ENCODE peak calls at places on chromosomes 16 and 17, in four cellular contexts. J is heart left ventricle, V is ovary, T is endothelial cell of umbilical vein. E is an unnamed sample.

GRCh38 chr16:49763826-49764225 is 92.1 kb downstream of the ZNF423 start:
- DNase-seq in T (peak), V (no peak), J (no peak), E (no peak)

GRCh38 chr17:5468075-5468473 is 708 bp downstream of the DHX33 start:
- DNase-seq in T (no peak), J (no peak), V (no peak), E (no peak)

GRCh38 chr17:57724038-57724728 is 20.9 kb downstream of the CCDC182 start:
- DNase-seq in V (no peak), T (no peak), J (no peak), E (no peak)

GRCh38 chr16:49283376-49284049 is 1.9 kb upstream of the CBLN1 start:
- DNase-seq in T (no peak), J (no peak), V (no peak), E (no peak)

GRCh38 chr16:26983426-26983825 is 83.3 kb upstream of the C16orf82 start:
- DNase-seq in V (no peak), T (no peak), J (no peak), E (no peak)

GRCh38 chr17:68255731-68256538 is 8.1 kb downstream of the AMZ2 start:
- DNase-seq in T (no peak), J (no peak), V (no peak), E (no peak)

GRCh38 chr17:50807675-50808074 is 27.7 kb upstream of the WFIKKN2 start:
- DNase-seq in J (no peak), V (no peak), T (no peak), E (no peak)

GRCh38 chr17:83046759-83047478 is 32.5 kb upstream of the METRNL start:
- DNase-seq in J (no peak), T (no peak), V (no peak), E (no peak)

GRCh38 chr16:20884240-20884556 is 16.0 kb downstream of the DCUN1D3 start:
- DNase-seq in J (no peak), V (no peak), T (no peak), E (no peak)

GRCh38 chr17:61338000-61338864 is 61.4 kb upstream of the TBX2 start:
- DNase-seq in V (no peak), T (no peak), J (no peak), E (no peak)

GRCh38 chr16:21101631-21102420 is 48.8 kb downstream of the DNAH3 start:
- DNase-seq in V (no peak), T (no peak), J (no peak), E (peak)

GRCh38 chr17:74759941-74760340 is 11.5 kb downstream of the NHERF1 start:
- DNase-seq in J (no peak), V (no peak), T (no peak), E (no peak)

GRCh38 chr17:79053251-79053925 is 21.2 kb upstream of the ENGASE start:
- DNase-seq in T (no peak), J (no peak), V (no peak), E (no peak)

GRCh38 chr17:72970794-72971512 is 121.5 kb downstream of the SLC39A11 start:
- DNase-seq in J (no peak), T (no peak), V (no peak), E (no peak)

GRCh38 chr17:3968886-3969524 is 4.8 kb upstream of the ATP2A3 start:
- DNase-seq in T (no peak), V (no peak), J (no peak), E (no peak)

GRCh38 chr17:37233001-37233400 is 142.8 kb upstream of the C17orf78 start:
- DNase-seq in J (no peak), T (no peak), V (no peak), E (no peak)

GRCh38 chr16:80681436-80681835 is 123.0 kb downstream of the CDYL2 start:
- DNase-seq in V (no peak), T (no peak), J (no peak), E (no peak)

GRCh38 chr16:84815446-84815845 is 4.3 kb upstream of the CRISPLD2 start:
- DNase-seq in V (peak), J (no peak), T (no peak), E (no peak)

GRCh38 chr16:75789237-75789636 is 62.9 kb upstream of the CPHXL start:
- DNase-seq in T (peak), V (no peak), J (no peak), E (no peak)

GRCh38 chr17:61285483-61286320 is 113.9 kb upstream of the TBX2 start:
- DNase-seq in J (peak), V (no peak), T (no peak), E (no peak)

GRCh38 chr17:49508061-49508865 is 13.2 kb downstream of the NGFR start:
- DNase-seq in V (no peak), J (no peak), T (no peak), E (no peak)

GRCh38 chr17:10198509-10199249 is at the start of gene GAS7:
- DNase-seq in J (peak), T (no peak), V (peak), E (peak)

GRCh38 chr17:48998557-48999440 is 1.6 kb downstream of the IGF2BP1 start:
- DNase-seq in T (peak), V (no peak), J (no peak), E (no peak)

GRCh38 chr17:8994319-8994718 is 27.0 kb upstream of the NTN1 start:
- DNase-seq in V (peak), T (peak), J (peak), E (peak)

GRCh38 chr16:13935408-13935807 is 15.5 kb downstream of the ERCC4 start:
- DNase-seq in T (no peak), J (no peak), V (no peak), E (no peak)

GRCh38 chr17:75241996-75242460 is 19.4 kb downstream of the GGA3 start:
- DNase-seq in J (no peak), V (no peak), T (no peak), E (no peak)

GRCh38 chr17:20010886-20011402 is 1.8 kb downstream of the SPECC1 start:
- DNase-seq in V (no peak), J (no peak), T (no peak), E (no peak)

GRCh38 chr17:2198917-2199316 is 104.7 kb downstream of the SMG6 start:
- DNase-seq in J (no peak), V (no peak), T (no peak), E (no peak)

GRCh38 chr17:62628845-62629555 is 1.5 kb downstream of the MRC2 start:
- DNase-seq in V (peak), T (no peak), J (no peak), E (no peak)

GRCh38 chr16:48272837-48273421 is 25.6 kb upstream of the ABCC11 start:
- DNase-seq in J (peak), V (peak), T (peak), E (no peak)

GRCh38 chr17:12812877-12813276 is 23.6 kb downstream of the ARHGAP44 start:
- DNase-seq in V (no peak), T (no peak), J (no peak), E (no peak)

DNA sequence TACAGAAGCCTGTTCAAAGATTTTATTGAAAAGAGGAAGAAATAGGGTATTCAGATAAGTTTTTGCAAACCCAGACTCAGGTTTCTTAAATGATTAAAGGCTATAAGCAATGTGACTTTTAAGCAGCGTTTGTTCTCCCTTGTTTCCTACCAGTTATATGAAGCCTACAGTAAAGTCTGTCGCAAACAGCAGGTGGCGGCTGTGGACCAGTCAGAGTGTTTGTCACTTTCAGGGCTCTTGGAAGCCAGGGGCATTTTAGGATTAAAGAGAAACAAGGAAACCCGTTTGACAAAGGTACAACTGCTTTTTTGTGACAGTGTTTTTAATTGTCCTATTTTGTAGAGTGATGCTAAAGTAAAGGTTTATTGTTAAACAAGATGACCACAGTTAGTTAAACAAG is 7.7 kb upstream of the RARA start:
- DNase-seq in V (no peak), T (no peak), J (no peak), E (no peak)
- TF ChIP-seq CTCF in V (no peak), T (peak), J (peak), E (no peak)

DNA sequence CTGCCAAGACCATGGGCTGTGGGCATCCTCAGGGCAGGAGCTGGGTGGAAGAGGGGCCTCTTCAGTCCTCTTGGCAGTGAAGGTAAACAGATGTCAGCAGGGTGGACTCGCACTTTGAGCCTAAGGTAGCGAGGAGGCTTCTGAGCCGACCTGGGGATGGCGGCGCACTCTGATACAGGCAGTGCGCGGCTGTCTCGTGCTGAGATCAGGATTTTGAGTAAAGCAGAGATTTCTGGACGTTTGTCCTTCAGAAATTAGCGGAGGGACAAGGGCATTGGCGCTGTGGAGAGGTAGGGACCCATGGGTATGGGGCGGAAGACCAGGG is 6.8 kb downstream of the RAB40C start:
- DNase-seq in T (no peak), V (no peak), J (no peak), E (no peak)
- TF ChIP-seq POLR2A in T (no peak), V (no peak), J (no peak), E (no peak)

GRCh38 chr16:67339453-67339852 is 12.8 kb downstream of the LRRC36 start:
- DNase-seq in J (no peak), V (no peak), T (peak), E (no peak)
- TF ChIP-seq CTCF in J (no peak), V (no peak), T (no peak), E (no peak)

GRCh38 chr16:79134300-79134699 is 466.2 kb downstream of the MAF start:
- DNase-seq in V (no peak), T (no peak), J (no peak), E (no peak)

GRCh38 chr16:79137528-79137927 is 463.0 kb downstream of the MAF start:
- DNase-seq in V (no peak), T (no peak), J (no peak), E (no peak)

GRCh38 chr16:79143026-79143425 is 457.5 kb downstream of the MAF start:
- DNase-seq in J (no peak), V (no peak), T (no peak), E (no peak)

GRCh38 chr16:79139799-79140198 is 460.7 kb downstream of the MAF start:
- DNase-seq in T (no peak), V (no peak), J (no peak), E (no peak)
- TF ChIP-seq POLR2A in T (no peak), V (no peak), J (no peak), E (no peak)

DNA sequence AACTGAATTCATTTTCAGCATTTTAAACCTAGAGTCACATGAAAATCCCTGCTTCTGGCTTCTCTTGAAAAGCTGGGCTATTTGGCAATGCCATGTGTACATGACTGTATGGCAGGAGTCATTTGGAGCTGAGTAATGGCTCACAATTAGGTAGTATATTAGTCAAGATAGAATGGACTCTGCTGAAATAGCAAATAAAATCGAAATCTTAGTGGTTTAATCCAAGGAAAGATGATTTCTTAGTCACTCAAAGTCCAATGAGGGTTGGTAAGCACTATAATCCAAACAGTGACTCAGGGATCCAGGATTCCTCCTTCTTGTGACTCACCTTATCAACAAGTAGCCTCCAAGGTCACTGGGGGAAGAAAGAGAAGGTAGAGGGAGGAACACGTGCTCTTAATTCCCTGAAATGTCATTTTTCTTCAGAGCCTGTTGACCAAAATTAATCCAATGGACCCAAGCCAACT is 13.9 kb upstream of the PMP22 start:
- DNase-seq in T (peak), J (no peak), V (no peak), E (no peak)
- TF ChIP-seq CTCF in T (no peak), J (no peak), V (no peak), E (no peak)

GRCh38 chr17:80889897-80890550 is 101.6 kb upstream of the CHMP6 start:
- DNase-seq in V (no peak), J (no peak), T (no peak), E (no peak)

GRCh38 chr17:80892019-80892855 is 99.4 kb upstream of the CHMP6 start:
- DNase-seq in J (peak), V (no peak), T (peak), E (no peak)

GRCh38 chr17:80892900-80893603 is 98.6 kb upstream of the CHMP6 start:
- DNase-seq in V (no peak), T (peak), J (no peak), E (no peak)

GRCh38 chr17:80890551-80890930 is 101.1 kb upstream of the CHMP6 start:
- DNase-seq in V (no peak), T (no peak), J (no peak), E (no peak)

GRCh38 chr17:80891096-80892018 is 100.3 kb upstream of the CHMP6 start:
- DNase-seq in T (peak), V (no peak), J (no peak), E (no peak)
- TF ChIP-seq POLR2A in T (no peak), V (no peak), J (no peak), E (no peak)

GRCh38 chr17:77501101-77501566 is 360.4 kb downstream of the SEC14L1 start:
- DNase-seq in V (no peak), J (no peak), T (no peak), E (peak)
- TF ChIP-seq CTCF in V (no peak), J (no peak), T (peak), E (peak)

DNA sequence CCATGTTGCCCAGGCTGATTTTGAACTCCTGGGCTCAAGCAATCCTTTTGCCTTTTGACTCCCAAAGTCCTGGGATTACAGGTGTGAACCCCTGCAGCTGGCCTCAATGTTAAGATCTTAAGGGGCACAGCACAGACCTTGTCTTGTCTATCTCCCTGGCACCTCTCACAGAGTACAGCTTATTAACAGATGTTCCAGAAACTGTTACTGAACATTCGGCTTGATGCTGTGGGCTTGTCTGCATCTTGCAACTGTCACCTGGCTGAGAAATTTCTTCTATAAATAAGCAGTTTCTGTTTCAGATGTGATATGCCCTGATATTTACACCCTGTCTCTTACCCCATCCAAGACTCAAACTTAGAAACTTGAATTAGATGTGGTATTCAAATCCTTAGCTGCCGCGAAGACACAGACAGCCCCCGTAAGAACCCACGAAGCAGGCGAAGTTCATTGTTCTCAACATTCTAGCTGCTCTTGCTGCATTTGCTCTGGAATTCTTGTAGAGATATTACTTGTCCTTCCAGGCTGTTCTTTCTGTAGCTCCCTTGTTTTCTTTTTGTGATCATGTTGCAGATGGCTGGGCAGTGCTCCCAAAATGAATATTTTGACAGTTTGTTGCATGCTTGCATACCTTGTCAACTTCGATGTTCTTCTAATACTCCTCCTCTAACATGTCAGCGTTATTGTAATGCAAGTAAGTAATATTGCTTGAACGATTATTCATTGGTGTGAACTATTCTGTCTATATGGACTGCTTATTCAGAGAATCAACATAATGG is at the start of gene TNFRSF17:
- DNase-seq in T (no peak), J (no peak), V (no peak), E (no peak)
- TF ChIP-seq POLR2A in T (no peak), J (no peak), V (no peak), E (no peak)

DNA sequence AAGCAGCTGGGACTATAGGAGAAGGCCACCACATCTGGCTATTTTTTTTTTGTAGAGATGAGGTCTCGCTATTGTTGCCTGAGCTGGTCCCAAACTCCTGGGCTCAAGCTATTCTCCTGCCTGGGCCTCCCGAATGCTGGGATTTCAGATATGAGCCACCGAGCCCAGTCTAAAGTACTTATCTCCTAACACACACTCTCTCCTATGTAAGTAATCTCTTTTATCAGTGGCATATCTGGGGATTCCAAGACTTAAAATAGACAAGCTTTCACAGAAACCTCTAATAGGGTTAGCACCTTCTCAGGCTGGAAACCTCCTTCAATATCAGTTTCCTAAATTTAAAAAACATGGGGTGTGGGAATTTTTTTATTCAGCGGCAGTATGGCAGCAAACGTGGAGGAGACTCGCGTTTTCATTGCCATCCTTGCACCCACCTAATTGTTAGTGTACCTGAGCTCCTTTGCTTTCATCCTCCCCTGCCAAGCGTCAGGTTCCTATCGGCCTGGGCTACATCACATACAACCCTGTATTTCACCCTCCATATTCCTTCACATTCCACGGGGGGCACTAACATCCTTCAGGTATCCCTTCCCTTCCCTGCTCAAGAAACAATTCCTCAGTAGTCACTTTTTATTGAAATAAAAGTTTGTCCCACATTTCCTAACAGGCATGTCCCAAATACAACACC is 1.1 kb downstream of the EZH1 start:
- DNase-seq in J (no peak), T (no peak), V (no peak), E (no peak)
- TF ChIP-seq CTCF in J (no peak), T (peak), V (no peak), E (no peak)

GRCh38 chr17:32136856-32137255 is 5.4 kb upstream of the RHOT1 start:
- DNase-seq in J (no peak), V (no peak), T (no peak), E (peak)
- TF ChIP-seq POLR2A in J (no peak), V (no peak), T (no peak), E (no peak)